ENCODE peak calls at places on chromosomes 11 and 22, in six cellular contexts. F is cardiac muscle cell, G is Panc1, L is cardiac fibroblast, T is astrocyte of the spinal cord, V is activated B cell treated with CpG ODN at 0.5 μM for 24 hours. D is an unnamed sample.

GRCh38 chr11:72084960-72085359 is 4.3 kb downstream of the LRRC51 start:
- DNase-seq in G (no peak), F (no peak), T (no peak), L (no peak), V (no peak), D (no peak)

GRCh38 chr11:131888230-131888826 is 517.9 kb downstream of the NTM start:
- DNase-seq in F (peak), V (no peak), L (peak), T (peak), G (no peak), D (peak)

GRCh38 chr11:16036218-16036617 is 320.1 kb downstream of the SOX6 start:
- DNase-seq in G (no peak), F (no peak), L (no peak), V (no peak), T (no peak), D (no peak)

GRCh38 chr11:75292943-75293342 is 52.4 kb downstream of the TPBGL start:
- DNase-seq in T (no peak), V (no peak), G (no peak), L (no peak), F (no peak), D (no peak)

GRCh38 chr11:44006882-44007495 is 40.8 kb upstream of the ACCSL start:
- DNase-seq in L (no peak), T (no peak), V (no peak), F (no peak), G (no peak), D (no peak)

GRCh38 chr11:27390318-27390958 is 27.4 kb upstream of the CCDC34 start:
- DNase-seq in V (no peak), T (no peak), G (no peak), L (no peak), F (no peak), D (no peak)

GRCh38 chr11:101401245-101401644 is 182.6 kb downstream of the TRPC6 start:
- DNase-seq in T (peak), G (no peak), L (peak), F (peak), V (no peak), D (peak)

GRCh38 chr11:30567148-30567547 is 19.0 kb downstream of the MPPED2 start:
- DNase-seq in V (no peak), T (no peak), F (no peak), L (no peak), G (no peak), D (no peak)

GRCh38 chr22:25027959-25028840 is 75.7 kb downstream of the KIAA1671 start:
- DNase-seq in G (no peak), L (peak), T (peak), V (no peak), F (peak), D (peak)

GRCh38 chr22:37784829-37785495 is 22.8 kb upstream of the GCAT start:
- DNase-seq in T (no peak), V (no peak), F (no peak), L (no peak), G (no peak), D (no peak)

GRCh38 chr11:45925550-45925949 is 3.1 kb downstream of the LARGE2 start:
- DNase-seq in F (no peak), V (no peak), G (no peak), T (no peak), L (no peak), D (no peak)

GRCh38 chr22:23219787-23220484 is 39.6 kb downstream of the BCR start:
- DNase-seq in F (peak), G (no peak), L (peak), V (peak), T (peak), D (peak)

GRCh38 chr22:26322179-26322905 is 106.7 kb upstream of the ASPHD2 start:
- DNase-seq in L (peak), T (peak), G (no peak), V (no peak), F (peak), D (peak)

GRCh38 chr11:109077340-109077927 is 344.6 kb upstream of the C11orf87 start:
- DNase-seq in G (no peak), L (no peak), T (no peak), V (no peak), F (no peak), D (no peak)

GRCh38 chr22:48428556-48429371 is 1398.9 kb downstream of the BRD1 start:
- DNase-seq in V (no peak), T (no peak), F (no peak), G (no peak), L (peak), D (no peak)

GRCh38 chr11:10181811-10182210 is 112.2 kb downstream of the SBF2 start:
- DNase-seq in F (peak), G (peak), V (no peak), L (peak), T (peak), D (peak)
- TF ChIP-seq CTCF in F (peak), G (peak), V (no peak), L (no peak), T (peak), D (peak)

GRCh38 chr11:117456027-117456720 is 128.5 kb downstream of the CEP164 start:
- DNase-seq in V (no peak), F (no peak), L (no peak), G (no peak), T (no peak), D (no peak)

GRCh38 chr11:117457031-117457785 is 129.6 kb downstream of the CEP164 start:
- DNase-seq in T (no peak), V (no peak), L (no peak), F (no peak), G (no peak), D (no peak)

GRCh38 chr11:117458275-117459120 is 130.8 kb downstream of the CEP164 start:
- DNase-seq in V (no peak), G (no peak), F (no peak), T (no peak), L (no peak), D (no peak)

GRCh38 chr11:117459121-117459978 is 131.7 kb downstream of the CEP164 start:
- DNase-seq in T (no peak), V (no peak), G (no peak), F (no peak), L (no peak), D (no peak)

GRCh38 chr11:117457835-117458234 is 130.2 kb downstream of the CEP164 start:
- DNase-seq in T (no peak), V (no peak), F (no peak), L (no peak), G (no peak), D (no peak)
- TF ChIP-seq CTCF in T (no peak), V (no peak), F (no peak), L (no peak), G (no peak), D (no peak)

GRCh38 chr22:49590851-49591445 is 236.7 kb downstream of the BRD1 start:
- DNase-seq in L (no peak), G (no peak), V (peak), F (no peak), T (no peak), D (no peak)
- TF ChIP-seq CTCF in L (no peak), G (no peak), V (no peak), F (no peak), T (no peak), D (no peak)

GRCh38 chr22:35104491-35104890 is 38.5 kb downstream of the ISX start:
- DNase-seq in L (no peak), V (no peak), G (no peak), T (no peak), F (no peak), D (no peak)

GRCh38 chr22:35099883-35100282 is 33.9 kb downstream of the ISX start:
- DNase-seq in L (no peak), T (no peak), F (no peak), G (no peak), V (no peak), D (no peak)

GRCh38 chr22:35103756-35104155 is 37.8 kb downstream of the ISX start:
- DNase-seq in G (no peak), F (no peak), L (no peak), T (no peak), V (no peak), D (no peak)

GRCh38 chr22:35098921-35099320 is 33.0 kb downstream of the ISX start:
- DNase-seq in L (no peak), F (no peak), V (no peak), T (no peak), G (no peak), D (no peak)

DNA sequence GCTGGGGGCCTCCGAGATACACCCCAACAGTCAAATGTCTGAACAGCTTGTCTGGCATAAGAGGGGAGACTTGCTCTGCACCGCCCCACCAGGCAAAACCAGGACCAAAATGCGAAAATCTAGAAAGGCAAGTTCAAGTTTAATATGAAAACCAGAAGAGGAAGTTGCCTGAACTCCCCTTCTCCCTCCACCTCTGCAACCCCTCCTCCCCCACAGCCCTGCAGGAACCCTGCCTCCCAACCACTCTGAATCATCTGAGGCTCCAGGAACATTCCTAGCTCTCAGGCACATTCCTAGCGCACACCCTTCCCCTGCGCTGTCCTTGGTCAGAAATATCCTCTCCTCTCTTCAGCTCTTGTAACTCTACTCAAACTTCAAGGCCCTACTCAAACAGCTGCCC is 36.7 kb downstream of the ISX start:
- DNase-seq in G (no peak), L (no peak), V (no peak), T (no peak), F (peak), D (peak)
- TF ChIP-seq CTCF in G (no peak), L (no peak), V (no peak), T (no peak), F (no peak), D (no peak)

DNA sequence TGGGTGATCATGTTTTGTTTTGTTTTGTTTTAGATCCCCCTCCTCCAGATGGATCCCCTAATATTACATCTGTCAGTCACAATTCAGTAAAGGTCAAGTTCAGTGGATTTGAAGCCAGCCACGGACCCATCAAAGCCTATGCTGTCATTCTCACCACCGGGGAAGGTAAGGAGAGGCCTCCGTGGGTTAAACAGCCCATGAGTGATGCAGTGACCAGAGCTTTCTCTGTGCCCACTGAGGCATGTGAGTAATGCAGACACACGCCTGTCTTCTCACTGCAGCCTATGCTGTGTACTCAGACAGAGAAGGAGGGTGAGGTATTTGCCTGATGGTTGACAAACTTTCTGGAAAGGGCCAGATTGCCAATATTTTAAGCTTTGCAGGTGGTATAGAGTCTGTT is 73.7 kb upstream of the OR4B1 start:
- DNase-seq in F (no peak), V (no peak), G (no peak), L (no peak), T (no peak), D (no peak)
- TF ChIP-seq CTCF in F (no peak), V (no peak), G (no peak), L (no peak), T (no peak), D (no peak)

GRCh38 chr11:129895126-129896041 is at the start of gene NFRKB:
- DNase-seq in T (peak), V (peak), F (peak), G (no peak), L (peak), D (peak)
- TF ChIP-seq CTCF in T (no peak), V (no peak), F (no peak), G (no peak), L (no peak), D (no peak)

D was measured in fibroblast of pulmonary artery.